ENCODE peak calls at places on chromosomes 4 and X, in nine cellular contexts. P is activated CD4-positive, alpha-beta T cell treated with anti-CD3 and anti-CD28 coated beads, Interleukin-2, amount 50 U/mL, for 48 hours; W is activated effector memory CD4-positive, alpha-beta T cell treated with Interleukin-2 at 50 U/mL for 16 hours; Q is astrocyte of the spinal cord; X is HFFc6; B is A549; O is CD8-positive, alpha-beta T cell; C is HTR-8/SVneo; A is NCI-H2227 treated with DMSO at 0.1 percent for 48 hours. F is an unnamed sample.

GRCh38 chr4:10117424-10118354 is 1.1 kb upstream of the WDR1 start:
- DNase-seq in P (no peak), W (no peak), Q (peak; percentile 46), X (no peak), B (no peak), O (peak; percentile 36), C (no peak), A (no peak), F (peak; percentile 66)

GRCh38 chr4:174314770-174315169 is 31.1 kb downstream of the CEP44 start:
- DNase-seq in P (no peak), W (no peak), Q (peak; percentile 61), X (peak; percentile 45), B (no peak), O (no peak), C (peak; percentile 26), A (no peak), F (no peak)

GRCh38 chr4:122700178-122700725 is 32.3 kb upstream of the BBS12 start:
- DNase-seq in P (no peak), W (no peak), Q (peak; percentile 58), X (no peak), B (no peak), O (no peak), C (peak; percentile 37), A (no peak), F (no peak)

GRCh38 chrX:16479206-16479869 is 170.6 kb upstream of the S100G start:
- DNase-seq in P (no peak), W (no peak), Q (peak; percentile 46), X (peak; percentile 33), B (no peak), O (no peak), C (peak; percentile 30), A (no peak), F (no peak)

GRCh38 chr4:67393699-67394281 is 151.5 kb downstream of the CENPC start:
- DNase-seq in P (no peak), W (no peak), Q (peak; percentile 61), X (peak; percentile 11), B (peak; percentile 5), O (no peak), C (peak; percentile 2), A (peak; percentile 3), F (no peak)

GRCh38 chrX:149151805-149152757 is 353.0 kb downstream of the IDS start:
- DNase-seq in P (no peak), W (no peak), Q (peak; percentile 63), X (no peak), B (no peak), O (no peak), C (no peak), A (no peak), F (no peak)

GRCh38 chr4:121658125-121658524 is 38.7 kb downstream of the ANXA5 start:
- DNase-seq in P (no peak), W (no peak), Q (no peak), X (no peak), B (no peak), O (no peak), C (no peak), A (no peak), F (no peak)

GRCh38 chr4:145755802-145756201 is 75.9 kb downstream of the C4orf51 start:
- DNase-seq in P (no peak), W (no peak), Q (peak; percentile 10), X (no peak), B (no peak), O (no peak), C (no peak), A (no peak), F (no peak)

F was measured in aorta.